ENCODE peak calls at places on chromosomes 3 and 15, in four cellular contexts. P is GM23248, I is T47D, D is NCI-H460. H is an unnamed sample.
A peak's percentile ranks its signal among the peaks of the same experiment; 100 is the strongest.

GRCh38 chr3:141052570-141053069 is 1.5 kb downstream of the SPSB4 start:
- DNase-seq in P (no peak), I (no peak), D (no peak), H (no peak)

GRCh38 chr3:188046561-188047213 is 107.3 kb upstream of the LPP start:
- DNase-seq in P (peak; percentile 29), I (no peak), D (no peak), H (no peak)

GRCh38 chr3:12224181-12225147 is 64.4 kb upstream of the PPARG start:
- DNase-seq in P (no peak), I (no peak), D (no peak), H (no peak)

GRCh38 chr15:48413304-48413703 is 82.1 kb downstream of the DUT start:
- DNase-seq in P (peak; percentile 73), I (no peak), D (no peak), H (no peak)

GRCh38 chr3:55162031-55162784 is 234.3 kb upstream of the LRTM1 start:
- DNase-seq in P (peak; percentile 74), I (no peak), D (no peak), H (peak; percentile 60)

GRCh38 chr3:21390856-21391255 is 360.2 kb downstream of the ZNF385D start:
- DNase-seq in P (peak; percentile 58), I (no peak), D (no peak), H (peak; percentile 23)

GRCh38 chr3:5317572-5317971 is 130.1 kb downstream of the EDEM1 start:
- DNase-seq in P (peak; percentile 8), I (no peak), D (no peak), H (no peak)

GRCh38 chr3:71189480-71189879 is 394.0 kb downstream of the FOXP1 start:
- DNase-seq in P (peak; percentile 31), I (no peak), D (no peak), H (no peak)

GRCh38 chr3:136409549-136409948 is 159.4 kb downstream of the PCCB start:
- DNase-seq in P (peak; percentile 11), I (no peak), D (no peak), H (no peak)

GRCh38 chr3:183437696-183438564 is 9.5 kb upstream of the MCF2L2 start:
- DNase-seq in P (no peak), I (no peak), D (no peak), H (no peak)

GRCh38 chr15:100995471-100996430 is 76.6 kb downstream of the LRRK1 start:
- DNase-seq in P (no peak), I (no peak), D (no peak), H (no peak)

GRCh38 chr3:125582707-125583106 is 12.6 kb downstream of the OSBPL11 start:
- DNase-seq in P (peak; percentile 40), I (peak; percentile 55), D (no peak), H (no peak)

GRCh38 chr15:45630958-45631691 is 3.7 kb upstream of the SQOR start:
- DNase-seq in P (peak; percentile 96), I (no peak), D (no peak), H (peak; percentile 90)

GRCh38 chr3:50248387-50248786 is 12.4 kb downstream of the GNAI2 start:
- DNase-seq in P (peak; percentile 72), I (no peak), D (peak; percentile 32), H (no peak)